ENCODE peak calls at places on chromosomes 6 and 20, in four cellular contexts. E is tibial artery, H is hypothalamus, W is heart left ventricle. D is an unnamed sample.

GRCh38 chr6:150366118-150366778 is 2.6 kb upstream of the IYD start:
- DNase-seq in E (no peak), H (no peak), W (no peak), D (no peak)

GRCh38 chr6:89368107-89368506 is 15.6 kb upstream of the UBE2J1 start:
- DNase-seq in E (peak), H (no peak), W (no peak), D (peak)

GRCh38 chr20:32201296-32201976 is 6.1 kb downstream of the PLAGL2 start:
- DNase-seq in E (no peak), H (no peak), W (no peak), D (no peak)

GRCh38 chr6:33817520-33817919 is 13.7 kb upstream of the MLN start:
- DNase-seq in E (no peak), H (no peak), W (no peak), D (no peak)

GRCh38 chr6:164345340-164345739 is 930.8 kb downstream of the QKI start:
- DNase-seq in E (no peak), H (no peak), W (no peak), D (no peak)

GRCh38 chr20:44460795-44461141 is 14.9 kb upstream of the TTPAL start:
- DNase-seq in E (no peak), H (no peak), W (no peak), D (peak)

GRCh38 chr6:152295920-152296319 is 341.2 kb downstream of the SYNE1 start:
- DNase-seq in E (no peak), H (no peak), W (no peak), D (peak)

GRCh38 chr6:136134275-136134674 is 115.8 kb downstream of the MTFR2 start:
- DNase-seq in E (no peak), H (no peak), W (no peak), D (no peak)

GRCh38 chr20:6765469-6766058 is 1.9 kb upstream of the BMP2 start:
- DNase-seq in E (no peak), H (no peak), W (no peak), D (peak)

GRCh38 chr20:40134176-40134575 is 554.9 kb downstream of the MAFB start:
- DNase-seq in E (no peak), H (no peak), W (no peak), D (no peak)

GRCh38 chr20:57900226-57900905 is 190.6 kb upstream of the PMEPA1 start:
- DNase-seq in E (peak), H (no peak), W (no peak), D (no peak)

GRCh38 chr6:2061880-2062279 is 183.5 kb downstream of the GMDS start:
- DNase-seq in E (no peak), H (no peak), W (no peak), D (no peak)

GRCh38 chr20:56380375-56380774 is 11.6 kb downstream of the AURKA start:
- DNase-seq in E (no peak), H (no peak), W (no peak), D (no peak)

GRCh38 chr20:6767536-6768227 is at the start of gene BMP2:
- DNase-seq in E (peak), H (peak), W (peak), D (no peak)

GRCh38 chr6:149751239-149751638 is 1.7 kb downstream of the PCMT1 start:
- DNase-seq in E (no peak), H (no peak), W (no peak), D (no peak)

GRCh38 chr6:113371106-113371505 is 486.0 kb upstream of the MARCKS start:
- DNase-seq in E (no peak), H (no peak), W (no peak), D (no peak)

GRCh38 chr6:156719720-156720563 is 57.2 kb upstream of the ARID1B start:
- DNase-seq in E (peak), H (peak), W (peak), D (peak)

GRCh38 chr20:46130534-46130933 is 12.4 kb downstream of the CD40 start:
- DNase-seq in E (no peak), H (no peak), W (no peak), D (peak)

GRCh38 chr6:53771780-53772624 is 22.8 kb upstream of the LRRC1 start:
- DNase-seq in E (no peak), H (no peak), W (no peak), D (no peak)

GRCh38 chr6:135280375-135281136 is 99.4 kb downstream of the MYB start:
- DNase-seq in E (peak), H (no peak), W (no peak), D (peak)

GRCh38 chr20:51350941-51351631 is 191.4 kb downstream of the NFATC2 start:
- DNase-seq in E (no peak), H (no peak), W (no peak), D (no peak)

GRCh38 chr6:113120577-113121285 is 736.4 kb upstream of the MARCKS start:
- DNase-seq in E (no peak), H (no peak), W (no peak), D (no peak)